ENCODE peak calls at places on chromosome 5, in seven cellular contexts. E is omental fat pad; K is effector CD4-positive, alpha-beta T cell; U is posterior cingulate gyrus; Y is CD4-positive, alpha-beta T cell; N is AG09309; G is HFF-Myc. W is an unnamed sample.

GRCh38 chr5:16736158-16736994 is 119.6 kb upstream of the RETREG1 start:
- DNase-seq in G (no peak), Y (no peak), K (no peak), N (no peak), U (peak; percentile 42), E (no peak), W (peak; percentile 54)

GRCh38 chr5:59757442-59757841 is 136.1 kb downstream of the PDE4D start:
- DNase-seq in N (no peak), G (no peak), U (no peak), K (no peak), Y (no peak), E (no peak), W (no peak)

GRCh38 chr5:124755565-124755964 is 9.1 kb upstream of the ZNF608 start:
- DNase-seq in U (peak; percentile 61), N (no peak), G (no peak), E (no peak), K (no peak), Y (no peak), W (no peak)

GRCh38 chr5:10330511-10331105 is 22.9 kb upstream of the MARCHF6 start:
- DNase-seq in Y (no peak), U (no peak), G (no peak), K (no peak), N (no peak), E (no peak), W (no peak)

GRCh38 chr5:127492854-127493738 is 24.3 kb upstream of the PRRC1 start:
- DNase-seq in Y (no peak), U (no peak), G (peak; percentile 9), K (no peak), N (no peak), E (no peak), W (no peak)

GRCh38 chr5:91146221-91146620 is 236.9 kb downstream of the ARRDC3 start:
- DNase-seq in N (no peak), Y (no peak), G (no peak), E (no peak), K (no peak), U (no peak), W (no peak)

GRCh38 chr5:124061663-124062062 is 549.7 kb downstream of the CSNK1G3 start:
- DNase-seq in E (no peak), N (no peak), Y (no peak), K (no peak), U (no peak), G (no peak), W (no peak)

GRCh38 chr5:56535347-56535746 is 280.0 kb upstream of the MAP3K1 start:
- DNase-seq in G (no peak), Y (no peak), U (no peak), K (no peak), N (no peak), E (no peak), W (no peak)

GRCh38 chr5:146758076-146758475 is 120.5 kb downstream of the PPP2R2B start:
- DNase-seq in K (no peak), N (no peak), E (no peak), Y (no peak), U (no peak), G (no peak), W (no peak)

GRCh38 chr5:126508251-126508961 is 85.2 kb downstream of the GRAMD2B start:
- DNase-seq in E (no peak), G (no peak), N (no peak), K (no peak), Y (no peak), U (no peak), W (no peak)

GRCh38 chr5:177132504-177133118 is 962 bp upstream of the NSD1 start:
- DNase-seq in N (no peak), E (no peak), G (no peak), U (peak; percentile 50), K (peak; percentile 31), Y (peak; percentile 23), W (no peak)

GRCh38 chr5:25669645-25670401 is 1025.0 kb upstream of the CDH10 start:
- DNase-seq in N (no peak), U (no peak), G (no peak), E (no peak), Y (no peak), K (no peak), W (no peak)

GRCh38 chr5:78760411-78761169 is 112.0 kb upstream of the LHFPL2 start:
- DNase-seq in K (no peak), Y (no peak), N (no peak), E (no peak), U (no peak), G (no peak), W (no peak)

GRCh38 chr5:3325206-3325605 is 270.4 kb upstream of the IRX1 start:
- DNase-seq in E (no peak), U (no peak), K (no peak), G (no peak), N (no peak), Y (no peak), W (no peak)

GRCh38 chr5:119341452-119342349 is 14.1 kb upstream of the TNFAIP8 start:
- DNase-seq in N (no peak), G (no peak), Y (no peak), U (no peak), E (no peak), K (no peak), W (no peak)

GRCh38 chr5:174229640-174230350 is 184.3 kb downstream of the NSG2 start:
- DNase-seq in E (no peak), G (peak; percentile 26), Y (no peak), N (peak; percentile 80), U (no peak), K (no peak), W (peak; percentile 38)

GRCh38 chr5:26761040-26761439 is 277.3 kb downstream of the CDH9 start:
- DNase-seq in U (no peak), G (no peak), Y (no peak), N (no peak), K (no peak), E (no peak), W (no peak)

GRCh38 chr5:114434396-114435219 is 72.7 kb downstream of the KCNN2 start:
- DNase-seq in K (no peak), Y (no peak), G (no peak), N (no peak), E (no peak), U (no peak), W (no peak)

GRCh38 chr5:150264667-150265603 is 24.6 kb downstream of the CAMK2A start:
- DNase-seq in U (no peak), N (no peak), E (no peak), K (no peak), Y (no peak), G (no peak), W (no peak)

GRCh38 chr5:37554938-37555337 is 175.8 kb downstream of the WDR70 start:
- DNase-seq in G (no peak), N (no peak), E (no peak), K (no peak), U (no peak), Y (no peak), W (no peak)

GRCh38 chr5:45385321-45386058 is 310.7 kb downstream of the HCN1 start:
- DNase-seq in G (peak; percentile 85), N (no peak), K (no peak), U (no peak), E (no peak), Y (no peak), W (no peak)

GRCh38 chr5:73222173-73222572 is 49.2 kb downstream of the TMEM174 start:
- DNase-seq in U (no peak), G (no peak), N (no peak), Y (no peak), K (no peak), E (no peak), W (no peak)

GRCh38 chr5:138574744-138575193 is 432 bp downstream of the HSPA9 start:
- DNase-seq in K (no peak), E (no peak), N (no peak), Y (no peak), G (no peak), U (no peak), W (no peak)

GRCh38 chr5:65837139-65837538 is 89.2 kb upstream of the ERBIN start:
- DNase-seq in K (no peak), N (no peak), G (no peak), U (no peak), Y (no peak), E (no peak), W (peak; percentile 66)

W was measured in AG04450.